ENCODE peak calls at places on chromosomes 13 and 19, in six cellular contexts. A is fibroblast of lung, S is left ventricle myocardium inferior, U is astrocyte of the spinal cord, Y is tibial artery, X is fibroblast of the aortic adventitia. F is an unnamed sample.

GRCh38 chr13:73842621-73843020 is 291.6 kb downstream of the KLF12 start:
- DNase-seq in A (no peak), S (no peak), U (no peak), Y (no peak), X (no peak), F (no peak)

GRCh38 chr13:105491345-105491744 is 1044.1 kb downstream of the EFNB2 start:
- DNase-seq in A (no peak), S (no peak), U (no peak), Y (no peak), X (no peak), F (no peak)

GRCh38 chr13:114105351-114106225 is 26.8 kb downstream of the RASA3 start:
- DNase-seq in A (no peak), S (no peak), U (no peak), Y (peak; percentile 18), X (no peak), F (peak; percentile 56)

GRCh38 chr13:50780201-50781015 is 63.1 kb downstream of the DLEU7 start:
- DNase-seq in A (no peak), S (no peak), U (no peak), Y (no peak), X (peak; percentile 19), F (peak; percentile 13)

GRCh38 chr19:31416548-31416947 is 67.3 kb upstream of the TSHZ3 start:
- DNase-seq in A (no peak), S (no peak), U (no peak), Y (no peak), X (no peak), F (no peak)

GRCh38 chr13:113489549-113490495 is 689 bp downstream of the DCUN1D2 start:
- DNase-seq in A (peak; percentile 44), S (no peak), U (peak; percentile 39), Y (no peak), X (peak; percentile 42), F (peak; percentile 41)

GRCh38 chr13:65656740-65657329 is 1573.3 kb downstream of the PCDH9 start:
- DNase-seq in A (peak; percentile 59), S (no peak), U (peak; percentile 40), Y (no peak), X (peak; percentile 57), F (peak; percentile 39)

GRCh38 chr19:29211562-29212416 is 1.2 kb downstream of the UQCRFS1 start:
- DNase-seq in A (peak; percentile 19), S (no peak), U (peak; percentile 5), Y (no peak), X (peak; percentile 25), F (no peak)

DNA sequence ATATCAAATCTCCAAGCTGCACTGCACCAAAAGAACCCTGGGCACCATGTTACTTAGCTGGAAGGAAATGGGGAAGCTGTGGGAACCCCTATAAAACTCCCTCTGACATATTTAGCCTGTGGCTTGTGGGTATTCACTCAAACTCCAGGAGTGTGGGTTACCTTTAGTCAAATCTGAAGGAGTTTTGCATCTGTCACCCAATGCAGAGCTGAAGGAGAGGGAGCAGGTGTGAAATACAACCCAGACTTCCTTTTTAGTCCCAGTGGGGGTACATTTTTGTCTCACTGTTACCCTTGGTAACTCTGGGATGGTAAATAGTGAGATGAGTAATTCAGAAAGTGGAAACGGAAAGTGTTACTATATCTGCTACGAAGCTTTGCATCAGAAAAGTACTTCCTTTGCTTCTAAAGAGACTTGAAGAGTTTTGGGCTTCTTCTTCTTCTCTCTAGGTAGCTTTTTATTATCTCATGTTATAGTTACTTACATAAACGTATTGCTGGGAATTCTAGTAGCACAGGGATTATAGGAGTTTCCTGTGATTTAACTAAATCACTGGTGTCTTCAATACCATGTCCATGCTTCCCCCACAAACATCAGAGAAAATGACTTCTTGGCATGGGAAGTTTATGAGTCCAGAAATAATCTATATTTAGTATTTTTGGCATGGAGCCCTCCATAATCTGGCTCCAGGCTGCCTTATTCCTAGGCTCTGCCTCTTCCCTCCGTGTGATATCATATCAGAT is 105.9 kb downstream of the AKAP11 start:
- DNase-seq in A (no peak), S (no peak), U (peak; percentile 69), Y (no peak), X (peak; percentile 19), F (no peak)
- H3K4me3 ChIP-seq in A (no peak overlapping the region), S (no peak overlapping the region), U (no peak overlapping the region), Y (no peak overlapping the region), X (no peak overlapping the region), F (no peak overlapping the region)

GRCh38 chr13:39768962-39769361 is 113.5 kb downstream of the COG6 start:
- DNase-seq in A (no peak), S (no peak), U (no peak), Y (no peak), X (peak; percentile 57), F (no peak)

GRCh38 chr13:39767791-39768564 is 112.5 kb downstream of the COG6 start:
- DNase-seq in A (no peak), S (no peak), U (peak; percentile 20), Y (no peak), X (no peak), F (peak; percentile 22)

GRCh38 chr13:39766464-39767167 is 111.2 kb downstream of the COG6 start:
- DNase-seq in A (no peak), S (no peak), U (no peak), Y (no peak), X (no peak), F (no peak)

GRCh38 chr13:39770514-39770913 is 115.1 kb downstream of the COG6 start:
- DNase-seq in A (no peak), S (no peak), U (no peak), Y (no peak), X (no peak), F (no peak)

GRCh38 chr13:39765801-39766463 is 110.5 kb downstream of the COG6 start:
- DNase-seq in A (peak; percentile 39), S (peak; percentile 35), U (peak; percentile 56), Y (peak; percentile 19), X (no peak), F (no peak)
- TF ChIP-seq CTCF in A (no peak), S (peak; percentile 58), U (peak; percentile 38), Y (no peak), X (no peak), F (no peak)

GRCh38 chr13:103277099-103277498 is 210.9 kb upstream of the SLC10A2 start:
- DNase-seq in A (no peak), S (no peak), U (no peak), Y (no peak), X (no peak), F (no peak)

GRCh38 chr13:103273825-103274224 is 207.6 kb upstream of the SLC10A2 start:
- DNase-seq in A (no peak), S (no peak), U (no peak), Y (no peak), X (no peak), F (no peak)

GRCh38 chr13:103275708-103276107 is 209.5 kb upstream of the SLC10A2 start:
- DNase-seq in A (no peak), S (no peak), U (no peak), Y (no peak), X (no peak), F (no peak)

GRCh38 chr13:103275079-103275478 is 208.9 kb upstream of the SLC10A2 start:
- DNase-seq in A (no peak), S (no peak), U (no peak), Y (no peak), X (no peak), F (no peak)

DNA sequence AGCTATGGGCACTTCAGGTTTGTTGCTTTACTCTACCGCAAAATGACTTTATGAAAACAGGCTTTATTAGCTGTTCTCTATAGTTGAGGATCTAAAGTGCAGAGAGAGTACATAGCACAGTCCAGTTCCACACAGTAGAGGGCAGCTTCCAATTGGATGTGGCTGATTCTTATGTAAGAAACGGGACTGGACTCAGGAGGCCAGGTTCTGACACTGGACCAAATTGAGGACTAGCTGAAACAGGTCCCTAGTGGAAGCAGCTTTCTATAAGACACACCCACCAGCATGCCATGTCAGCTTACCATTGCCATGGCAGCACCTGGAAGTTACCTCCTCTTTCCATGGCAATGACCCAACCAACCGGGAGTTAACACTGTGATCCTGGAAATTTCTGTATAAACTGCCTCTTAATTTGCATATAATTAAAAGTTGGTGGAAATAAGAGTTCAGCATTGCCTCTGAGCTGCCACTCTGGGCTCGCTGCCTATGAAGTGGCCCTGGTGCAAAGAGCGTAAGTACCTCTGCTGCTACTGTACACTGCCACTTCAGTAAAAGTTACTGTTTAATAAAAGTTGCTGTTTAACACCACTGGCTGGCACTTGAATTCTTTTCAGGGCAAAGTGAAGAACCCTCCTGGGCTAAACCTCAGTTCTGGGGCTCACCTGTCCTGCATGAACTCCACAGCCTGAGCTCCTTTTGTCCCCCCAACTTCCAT is 211.9 kb upstream of the SLC10A2 start:
- DNase-seq in A (no peak), S (no peak), U (no peak), Y (no peak), X (no peak), F (no peak)
- H3K4me3 ChIP-seq in A (no peak overlapping the region), S (no peak overlapping the region), U (no peak overlapping the region), Y (no peak overlapping the region), X (no peak overlapping the region), F (no peak overlapping the region)

GRCh38 chr13:52847322-52847681 is 1.1 kb downstream of the PCDH8 start:
- DNase-seq in A (no peak), S (no peak), U (no peak), Y (no peak), X (no peak), F (no peak)

GRCh38 chr13:52845766-52846566 is 2.5 kb downstream of the PCDH8 start:
- DNase-seq in A (peak; percentile 1), S (peak; percentile 19), U (peak; percentile 5), Y (no peak), X (no peak), F (peak; percentile 4)

GRCh38 chr13:52847682-52848432 is 583 bp downstream of the PCDH8 start:
- DNase-seq in A (no peak), S (no peak), U (no peak), Y (no peak), X (no peak), F (no peak)

GRCh38 chr13:52845334-52845761 is 3.1 kb downstream of the PCDH8 start:
- DNase-seq in A (no peak), S (no peak), U (no peak), Y (no peak), X (no peak), F (no peak)

DNA sequence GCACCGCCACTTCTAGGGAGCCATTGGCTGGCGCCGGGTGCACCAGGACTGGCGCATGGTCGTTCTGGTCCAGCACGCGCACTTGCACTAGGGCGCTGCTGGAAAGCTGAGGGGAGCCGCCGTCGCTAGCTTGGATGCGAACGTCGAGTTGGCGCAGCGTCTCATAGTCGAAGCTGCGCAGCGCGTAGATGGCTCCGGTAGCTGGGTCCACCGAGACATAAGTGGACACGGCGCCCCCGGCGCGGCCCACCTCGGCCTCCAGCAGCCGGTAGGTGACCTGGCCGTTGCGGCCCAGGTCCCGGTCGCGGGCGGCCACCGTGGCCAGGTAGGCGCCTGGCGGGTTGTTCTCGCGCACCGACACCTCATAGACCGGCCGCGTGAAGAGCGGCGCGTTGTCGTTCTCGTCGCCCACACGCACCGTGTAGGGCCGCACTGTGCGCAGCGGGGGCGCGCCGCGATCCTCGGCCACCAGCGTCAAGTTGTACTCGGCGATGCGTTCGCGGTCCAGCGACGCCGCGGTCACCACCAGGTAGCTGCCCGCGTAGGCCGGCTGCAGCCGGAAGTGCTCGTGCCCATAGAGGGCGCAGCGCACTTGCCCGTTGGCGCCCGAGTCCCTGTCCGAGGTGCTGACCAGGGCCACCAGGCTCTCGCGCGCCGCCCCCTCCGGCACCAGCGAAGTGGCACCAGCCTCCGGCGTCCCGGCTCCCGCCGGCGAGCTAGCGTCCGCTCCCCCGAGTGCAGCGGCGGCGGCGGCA is 1.7 kb downstream of the PCDH8 start:
- DNase-seq in A (peak; percentile 7), S (peak; percentile 55), U (no peak), Y (peak; percentile 24), X (peak; percentile 1), F (peak; percentile 4)
- TF ChIP-seq CTCF in A (no peak), S (peak; percentile 52), U (peak; percentile 40), Y (peak; percentile 26), X (no peak), F (peak; percentile 2)

DNA sequence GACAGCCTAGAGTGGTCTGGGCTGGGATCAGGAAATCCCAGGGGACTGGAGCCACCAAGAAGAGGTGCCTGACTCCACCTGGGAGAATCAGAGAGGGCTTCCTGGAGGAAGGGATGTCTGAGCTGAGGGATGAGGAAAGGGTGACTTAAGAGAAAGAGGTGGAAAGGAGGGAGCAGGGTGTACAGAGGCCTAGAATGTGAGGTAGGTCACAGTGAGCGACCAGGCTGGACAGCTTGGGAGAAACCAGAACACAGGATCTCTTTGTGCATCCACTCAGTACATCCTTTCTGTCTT is 1.0 kb downstream of the TBCB start:
- DNase-seq in A (no peak), S (no peak), U (no peak), Y (no peak), X (no peak), F (no peak)
- H3K4me3 ChIP-seq in A (peak overlapping the region; percentile 63), S (peak overlapping the region; percentile 83), U (peak overlapping the region; percentile 76), Y (peak overlapping the region; percentile 83), X (peak overlapping the region; percentile 82), F (peak overlapping the region; percentile 80)